ENCODE peak calls at places on chromosomes 11 and 22, in ten cellular contexts. F is transverse colon, U is GM23338, Q is K562, J is spleen, L is Panc1, V is HCT116, Z is GM12878, K is sigmoid colon, E is GM12891. D is an unnamed sample.

GRCh38 chr11:13137778-13138400 is 128.8 kb downstream of the RASSF10 start:
- DNase-seq in K (no peak), Q (no peak), U (no peak), V (no peak), L (no peak), F (no peak), J (no peak), E (no peak), Z (no peak), D (no peak)

GRCh38 chr22:31085928-31086327 is 4.8 kb downstream of the SMTN start:
- DNase-seq in V (no peak), E (peak), F (no peak), K (no peak), U (no peak), L (no peak), Z (no peak), Q (no peak), J (no peak), D (no peak)

GRCh38 chr11:13717331-13717730 is 48.9 kb downstream of the FAR1 start:
- DNase-seq in L (no peak), Q (no peak), J (no peak), Z (no peak), K (no peak), V (no peak), U (no peak), E (no peak), F (no peak), D (no peak)

GRCh38 chr22:30290679-30291333 is 1.5 kb upstream of the CASTOR1 start:
- DNase-seq in F (peak), J (peak), K (peak), Q (no peak), L (no peak), E (no peak), U (peak), Z (no peak), V (no peak), D (no peak)

GRCh38 chr11:64653388-64653973 is 62.5 kb downstream of the SLC22A12 start:
- DNase-seq in E (no peak), Z (no peak), K (no peak), Q (no peak), J (no peak), U (peak), F (no peak), L (no peak), V (no peak), D (no peak)

GRCh38 chr11:43359432-43359818 is 705 bp downstream of the TTC17 start:
- DNase-seq in F (peak), Q (no peak), K (no peak), E (peak), L (no peak), V (no peak), U (peak), Z (peak), J (no peak), D (peak)

GRCh38 chr11:108947654-108948570 is 283.0 kb downstream of the DDX10 start:
- DNase-seq in Z (no peak), Q (no peak), J (no peak), F (no peak), V (no peak), U (no peak), E (no peak), K (no peak), L (no peak), D (no peak)

GRCh38 chr11:575324-575995 is 810 bp upstream of the PHRF1 start:
- DNase-seq in F (no peak), Q (peak), V (peak), Z (no peak), E (no peak), U (peak), J (peak), L (no peak), K (no peak), D (peak)

GRCh38 chr22:46113910-46114517 is 36.3 kb upstream of the PPARA start:
- DNase-seq in U (no peak), Z (no peak), Q (no peak), K (peak), E (no peak), F (no peak), J (no peak), V (no peak), L (no peak), D (no peak)

GRCh38 chr11:82989628-82990404 is 81.9 kb downstream of the RAB30 start:
- DNase-seq in V (no peak), K (no peak), Q (no peak), F (no peak), Z (no peak), E (no peak), U (no peak), L (no peak), J (no peak), D (no peak)
- TF ChIP-seq POLR2AphosphoS5 in V (no peak), K (no peak), Q (no peak), F (no peak), Z (no peak), E (no peak), U (no peak), L (no peak), J (no peak), D (no peak)

GRCh38 chr11:8768625-8769333 is 86.2 kb downstream of the RPL27A start:
- DNase-seq in Q (peak), E (no peak), Z (no peak), J (no peak), V (peak), U (no peak), F (no peak), L (peak), K (no peak), D (no peak)
- TF ChIP-seq POLR2AphosphoS5 in Q (no peak), E (no peak), Z (no peak), J (no peak), V (peak), U (no peak), F (no peak), L (no peak), K (no peak), D (no peak)

GRCh38 chr11:8531982-8532381 is 62.0 kb downstream of the STK33 start:
- DNase-seq in F (no peak), J (no peak), U (no peak), Q (no peak), V (no peak), E (no peak), K (no peak), Z (no peak), L (no peak), D (no peak)
- TF ChIP-seq POLR2AphosphoS5 in F (no peak), J (no peak), U (no peak), Q (no peak), V (no peak), E (no peak), K (no peak), Z (no peak), L (no peak), D (no peak)

GRCh38 chr22:41368543-41368817 is 13.3 kb upstream of the TEF start:
- DNase-seq in J (no peak), K (no peak), F (no peak), Q (no peak), E (no peak), Z (no peak), L (no peak), V (no peak), U (no peak), D (no peak)

GRCh38 chr22:41367680-41368542 is 13.8 kb upstream of the TEF start:
- DNase-seq in Q (no peak), Z (no peak), V (no peak), K (peak), F (peak), E (no peak), U (peak), J (no peak), L (no peak), D (no peak)

GRCh38 chr22:41365425-41365824 is 16.3 kb upstream of the TEF start:
- DNase-seq in L (no peak), Z (no peak), J (no peak), Q (no peak), K (no peak), F (no peak), U (no peak), E (no peak), V (no peak), D (no peak)

GRCh38 chr22:41366323-41367014 is 15.3 kb upstream of the TEF start:
- DNase-seq in K (no peak), J (no peak), L (no peak), F (no peak), V (no peak), E (no peak), Z (no peak), Q (no peak), U (no peak), D (no peak)

GRCh38 chr22:41367039-41367679 is 14.6 kb upstream of the TEF start:
- DNase-seq in V (peak), Q (peak), K (peak), E (no peak), Z (no peak), J (peak), L (no peak), U (peak), F (peak), D (no peak)
- TF ChIP-seq POLR2AphosphoS5 in V (peak), Q (peak), K (peak), E (no peak), Z (no peak), J (peak), L (no peak), U (no peak), F (peak), D (no peak)

DNA sequence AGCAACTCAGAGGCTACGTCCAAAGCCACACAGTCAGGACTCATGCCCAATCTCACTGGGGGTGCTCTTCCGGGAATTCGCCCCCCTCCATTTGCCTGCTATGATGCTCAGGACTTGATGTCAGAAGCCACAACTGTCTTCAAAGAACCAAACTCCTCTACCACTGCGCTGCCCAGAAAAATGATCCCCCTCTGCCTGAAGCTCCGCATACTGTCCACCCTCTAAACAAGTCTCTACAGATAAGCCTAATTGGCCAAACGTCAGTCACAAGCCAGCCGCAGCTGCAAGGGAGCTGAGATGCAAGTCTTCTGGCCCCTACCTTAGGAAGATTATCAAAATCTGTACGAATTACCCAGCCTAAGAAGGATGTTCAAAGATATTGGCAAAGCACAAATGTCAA is 294.6 kb downstream of the BUD13 start:
- DNase-seq in J (no peak), Q (no peak), E (no peak), V (no peak), U (no peak), L (no peak), F (no peak), K (no peak), Z (no peak), D (no peak)
- TF ChIP-seq POLR2AphosphoS5 in J (no peak), Q (no peak), E (no peak), V (no peak), U (no peak), L (no peak), F (no peak), K (no peak), Z (no peak), D (no peak)

GRCh38 chr11:67279589-67280340 is 9.3 kb upstream of the ANKRD13D start:
- DNase-seq in Z (no peak), L (no peak), V (no peak), U (no peak), Q (no peak), K (peak), J (peak), E (no peak), F (no peak), D (no peak)

GRCh38 chr11:67280341-67280790 is 8.7 kb upstream of the ANKRD13D start:
- DNase-seq in F (peak), J (peak), E (no peak), K (peak), L (no peak), Q (no peak), U (no peak), V (no peak), Z (no peak), D (no peak)

GRCh38 chr11:67278135-67278938 is 10.8 kb upstream of the ANKRD13D start:
- DNase-seq in U (no peak), V (no peak), K (peak), Q (no peak), L (no peak), Z (no peak), J (peak), F (no peak), E (no peak), D (no peak)

GRCh38 chr11:67277231-67277961 is 11.1 kb downstream of the GRK2 start:
- DNase-seq in E (peak), K (peak), Q (peak), Z (peak), U (peak), J (peak), L (no peak), V (no peak), F (peak), D (peak)

GRCh38 chr11:67278939-67279588 is 10.0 kb upstream of the ANKRD13D start:
- DNase-seq in F (no peak), Z (no peak), L (no peak), K (peak), V (no peak), E (no peak), Q (no peak), U (no peak), J (peak), D (no peak)
- TF ChIP-seq POLR2AphosphoS5 in F (no peak), Z (no peak), L (no peak), K (no peak), V (no peak), E (no peak), Q (no peak), U (no peak), J (peak), D (no peak)

GRCh38 chr11:66333896-66334604 is 2.2 kb downstream of the RIN1 start:
- DNase-seq in V (no peak), U (peak), L (no peak), Q (no peak), K (no peak), Z (no peak), F (no peak), J (peak), E (no peak), D (no peak)

GRCh38 chr11:66331542-66332370 is 4.5 kb downstream of the RIN1 start:
- DNase-seq in U (no peak), Z (no peak), E (no peak), L (no peak), V (no peak), Q (no peak), J (peak), K (peak), F (no peak), D (no peak)

GRCh38 chr11:66330931-66331330 is 5.3 kb downstream of the RIN1 start:
- DNase-seq in U (no peak), Z (no peak), L (no peak), V (no peak), E (no peak), J (peak), F (no peak), Q (no peak), K (no peak), D (no peak)

GRCh38 chr11:66333220-66333877 is 2.9 kb downstream of the RIN1 start:
- DNase-seq in U (no peak), Z (no peak), J (peak), E (no peak), V (no peak), K (peak), Q (no peak), F (no peak), L (no peak), D (no peak)

GRCh38 chr11:66332371-66333219 is 3.6 kb downstream of the RIN1 start:
- DNase-seq in L (no peak), J (peak), Q (no peak), F (no peak), Z (no peak), E (no peak), K (peak), U (no peak), V (no peak), D (no peak)
- TF ChIP-seq POLR2AphosphoS5 in L (no peak), J (no peak), Q (no peak), F (no peak), Z (no peak), E (no peak), K (no peak), U (no peak), V (no peak), D (no peak)

DNA sequence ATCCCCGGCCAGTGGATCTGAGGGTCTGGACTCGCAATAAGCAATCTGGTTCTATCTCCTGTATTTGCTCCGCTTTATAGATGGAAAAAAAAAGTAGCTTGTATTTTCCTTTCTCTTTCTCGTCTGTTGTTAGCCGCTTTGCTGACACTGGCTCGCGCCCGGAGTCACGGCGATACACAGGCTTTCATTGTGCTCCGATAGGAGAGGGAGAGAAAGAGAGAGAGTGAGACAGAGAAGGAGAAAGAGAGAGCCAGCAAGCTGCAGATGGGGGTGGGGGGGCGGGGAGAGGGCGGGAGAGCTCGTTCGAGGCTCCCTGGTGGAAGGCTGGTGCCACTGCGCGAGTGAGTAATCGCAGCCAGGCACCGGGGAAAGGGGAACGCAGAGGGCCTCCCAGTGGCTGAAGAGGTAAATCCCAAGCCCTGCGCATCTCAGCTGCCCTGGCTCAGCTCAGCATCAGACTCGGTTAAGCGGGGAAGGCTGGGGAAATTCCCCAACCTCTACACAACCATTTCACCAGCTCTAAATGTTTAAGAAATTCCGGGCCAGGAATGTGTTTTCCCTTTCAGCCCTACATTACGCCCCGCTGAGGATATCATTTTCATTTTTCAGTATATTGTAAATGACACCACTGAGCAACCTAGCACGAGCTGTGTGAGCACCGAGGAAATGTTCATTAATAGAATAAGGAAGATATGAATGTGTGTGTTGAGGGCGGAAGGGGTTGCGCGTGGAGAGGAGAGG is at the start of gene MAML2:
- DNase-seq in F (peak), K (peak), J (peak), E (peak), V (peak), Q (peak), Z (peak), L (peak), U (peak), D (peak)
- TF ChIP-seq POLR2AphosphoS5 in F (peak), K (peak), J (peak), E (no peak), V (no peak), Q (peak), Z (peak), L (no peak), U (peak), D (no peak)